ENCODE peak calls at places on chromosomes 12 and 14, in six cellular contexts. One of them, this sample, is unnamed.

GRCh38 chr12:49776413-49776812 is 35.1 kb downstream of the TMBIM6 start:
- DNase-seq in endothelial cell of umbilical vein: peak
- DNase-seq in skeletal muscle cell: peak
- DNase-seq in heart right ventricle: peak
- DNase-seq in mesendoderm: peak
- DNase-seq in fibroblast of lung: peak
- DNase-seq in this sample: peak

GRCh38 chr12:68180792-68181744 is 21.5 kb upstream of the IFNG start:
- DNase-seq in heart right ventricle: no peak
- DNase-seq in fibroblast of lung: peak
- DNase-seq in skeletal muscle cell: no peak
- DNase-seq in endothelial cell of umbilical vein: no peak
- DNase-seq in mesendoderm: no peak
- DNase-seq in this sample: peak

GRCh38 chr12:700061-700460 is 36.8 kb upstream of the NINJ2 start:
- DNase-seq in mesendoderm: peak
- DNase-seq in skeletal muscle cell: no peak
- DNase-seq in fibroblast of lung: no peak
- DNase-seq in heart right ventricle: no peak
- DNase-seq in endothelial cell of umbilical vein: peak
- DNase-seq in this sample: no peak

GRCh38 chr14:90091393-90091792 is 29.6 kb downstream of the KCNK13 start:
- DNase-seq in heart right ventricle: no peak
- DNase-seq in fibroblast of lung: peak
- DNase-seq in endothelial cell of umbilical vein: peak
- DNase-seq in mesendoderm: no peak
- DNase-seq in skeletal muscle cell: peak
- DNase-seq in this sample: peak

GRCh38 chr12:130665753-130666152 is 50.3 kb downstream of the RIMBP2 start:
- DNase-seq in endothelial cell of umbilical vein: no peak
- DNase-seq in fibroblast of lung: no peak
- DNase-seq in skeletal muscle cell: no peak
- DNase-seq in heart right ventricle: no peak
- DNase-seq in mesendoderm: no peak
- DNase-seq in this sample: no peak

GRCh38 chr12:41254546-41254945 is 66.4 kb downstream of the PDZRN4 start:
- DNase-seq in endothelial cell of umbilical vein: no peak
- DNase-seq in mesendoderm: no peak
- DNase-seq in heart right ventricle: no peak
- DNase-seq in skeletal muscle cell: no peak
- DNase-seq in fibroblast of lung: peak
- DNase-seq in this sample: no peak

GRCh38 chr12:32893008-32893407 is 3.6 kb downstream of the PKP2 start:
- DNase-seq in mesendoderm: peak
- DNase-seq in fibroblast of lung: no peak
- DNase-seq in skeletal muscle cell: no peak
- DNase-seq in endothelial cell of umbilical vein: no peak
- DNase-seq in heart right ventricle: no peak
- DNase-seq in this sample: no peak

GRCh38 chr12:75505706-75506312 is 5.6 kb downstream of the KRR1 start:
- DNase-seq in skeletal muscle cell: no peak
- DNase-seq in mesendoderm: no peak
- DNase-seq in heart right ventricle: no peak
- DNase-seq in fibroblast of lung: no peak
- DNase-seq in endothelial cell of umbilical vein: peak
- DNase-seq in this sample: peak

GRCh38 chr14:64218344-64219240 is 75.6 kb downstream of the ESR2 start:
- DNase-seq in mesendoderm: no peak
- DNase-seq in fibroblast of lung: peak
- DNase-seq in heart right ventricle: peak
- DNase-seq in skeletal muscle cell: no peak
- DNase-seq in endothelial cell of umbilical vein: no peak
- DNase-seq in this sample: peak

GRCh38 chr14:67918838-67919237 is 99.3 kb downstream of the RAD51B start:
- DNase-seq in heart right ventricle: no peak
- DNase-seq in endothelial cell of umbilical vein: no peak
- DNase-seq in skeletal muscle cell: no peak
- DNase-seq in fibroblast of lung: peak
- DNase-seq in mesendoderm: no peak
- DNase-seq in this sample: no peak

GRCh38 chr14:21070083-21070609 is at the start of gene ARHGEF40:
- DNase-seq in skeletal muscle cell: no peak
- DNase-seq in endothelial cell of umbilical vein: peak
- DNase-seq in fibroblast of lung: peak
- DNase-seq in mesendoderm: peak
- DNase-seq in heart right ventricle: peak
- DNase-seq in this sample: peak

GRCh38 chr14:104390221-104390931 is 189.2 kb upstream of the C14orf180 start:
- DNase-seq in skeletal muscle cell: no peak
- DNase-seq in mesendoderm: no peak
- DNase-seq in heart right ventricle: no peak
- DNase-seq in endothelial cell of umbilical vein: no peak
- DNase-seq in fibroblast of lung: no peak
- DNase-seq in this sample: no peak

GRCh38 chr14:68503186-68503825 is 289.6 kb downstream of the ZFP36L1 start:
- DNase-seq in endothelial cell of umbilical vein: no peak
- DNase-seq in fibroblast of lung: no peak
- DNase-seq in mesendoderm: peak
- DNase-seq in heart right ventricle: no peak
- DNase-seq in skeletal muscle cell: no peak
- DNase-seq in this sample: no peak

GRCh38 chr12:46372852-46373302 is 304 bp upstream of the SLC38A2 start:
- DNase-seq in heart right ventricle: no peak
- DNase-seq in endothelial cell of umbilical vein: no peak
- DNase-seq in mesendoderm: no peak
- DNase-seq in skeletal muscle cell: no peak
- DNase-seq in fibroblast of lung: no peak
- DNase-seq in this sample: no peak

GRCh38 chr12:79725987-79726386 is 35.2 kb upstream of the PAWR start:
- DNase-seq in mesendoderm: no peak
- DNase-seq in skeletal muscle cell: peak
- DNase-seq in heart right ventricle: no peak
- DNase-seq in fibroblast of lung: peak
- DNase-seq in endothelial cell of umbilical vein: no peak
- DNase-seq in this sample: peak

GRCh38 chr14:30427846-30428245 is 131.1 kb upstream of the G2E3 start:
- DNase-seq in fibroblast of lung: no peak
- DNase-seq in mesendoderm: no peak
- DNase-seq in endothelial cell of umbilical vein: no peak
- DNase-seq in heart right ventricle: no peak
- DNase-seq in skeletal muscle cell: no peak
- DNase-seq in this sample: no peak

GRCh38 chr14:94646481-94646880 is 34.3 kb downstream of the SERPINA3 start:
- DNase-seq in mesendoderm: peak
- DNase-seq in fibroblast of lung: peak
- DNase-seq in heart right ventricle: no peak
- DNase-seq in endothelial cell of umbilical vein: peak
- DNase-seq in skeletal muscle cell: peak
- DNase-seq in this sample: peak

GRCh38 chr12:98653866-98654493 is 8.9 kb downstream of the APAF1 start:
- DNase-seq in fibroblast of lung: peak
- DNase-seq in heart right ventricle: peak
- DNase-seq in mesendoderm: peak
- DNase-seq in endothelial cell of umbilical vein: peak
- DNase-seq in skeletal muscle cell: peak
- DNase-seq in this sample: peak

GRCh38 chr12:9378430-9378835 is 170.2 kb upstream of the PZP start:
- DNase-seq in mesendoderm: peak
- DNase-seq in fibroblast of lung: no peak
- DNase-seq in skeletal muscle cell: no peak
- DNase-seq in endothelial cell of umbilical vein: peak
- DNase-seq in heart right ventricle: no peak
- DNase-seq in this sample: no peak

GRCh38 chr14:28083456-28083855 is 683.1 kb upstream of the FOXG1 start:
- DNase-seq in heart right ventricle: no peak
- DNase-seq in skeletal muscle cell: no peak
- DNase-seq in endothelial cell of umbilical vein: no peak
- DNase-seq in fibroblast of lung: peak
- DNase-seq in mesendoderm: no peak
- DNase-seq in this sample: no peak

GRCh38 chr14:39080886-39081285 is 22.1 kb downstream of the SEC23A start:
- DNase-seq in fibroblast of lung: no peak
- DNase-seq in heart right ventricle: no peak
- DNase-seq in endothelial cell of umbilical vein: no peak
- DNase-seq in skeletal muscle cell: no peak
- DNase-seq in mesendoderm: no peak
- DNase-seq in this sample: no peak

GRCh38 chr12:2187195-2187963 is 134.6 kb downstream of the CACNA1C start:
- DNase-seq in endothelial cell of umbilical vein: no peak
- DNase-seq in fibroblast of lung: no peak
- DNase-seq in heart right ventricle: no peak
- DNase-seq in mesendoderm: no peak
- DNase-seq in skeletal muscle cell: no peak
- DNase-seq in this sample: no peak

GRCh38 chr12:7501031-7501585 is 2.5 kb downstream of the CD163 start:
- DNase-seq in endothelial cell of umbilical vein: no peak
- DNase-seq in heart right ventricle: no peak
- DNase-seq in skeletal muscle cell: peak
- DNase-seq in mesendoderm: no peak
- DNase-seq in fibroblast of lung: peak
- DNase-seq in this sample: peak

GRCh38 chr12:482061-482460 is 22.3 kb downstream of the B4GALNT3 start:
- DNase-seq in endothelial cell of umbilical vein: no peak
- DNase-seq in fibroblast of lung: no peak
- DNase-seq in mesendoderm: no peak
- DNase-seq in heart right ventricle: no peak
- DNase-seq in skeletal muscle cell: no peak
- DNase-seq in this sample: peak

DNA sequence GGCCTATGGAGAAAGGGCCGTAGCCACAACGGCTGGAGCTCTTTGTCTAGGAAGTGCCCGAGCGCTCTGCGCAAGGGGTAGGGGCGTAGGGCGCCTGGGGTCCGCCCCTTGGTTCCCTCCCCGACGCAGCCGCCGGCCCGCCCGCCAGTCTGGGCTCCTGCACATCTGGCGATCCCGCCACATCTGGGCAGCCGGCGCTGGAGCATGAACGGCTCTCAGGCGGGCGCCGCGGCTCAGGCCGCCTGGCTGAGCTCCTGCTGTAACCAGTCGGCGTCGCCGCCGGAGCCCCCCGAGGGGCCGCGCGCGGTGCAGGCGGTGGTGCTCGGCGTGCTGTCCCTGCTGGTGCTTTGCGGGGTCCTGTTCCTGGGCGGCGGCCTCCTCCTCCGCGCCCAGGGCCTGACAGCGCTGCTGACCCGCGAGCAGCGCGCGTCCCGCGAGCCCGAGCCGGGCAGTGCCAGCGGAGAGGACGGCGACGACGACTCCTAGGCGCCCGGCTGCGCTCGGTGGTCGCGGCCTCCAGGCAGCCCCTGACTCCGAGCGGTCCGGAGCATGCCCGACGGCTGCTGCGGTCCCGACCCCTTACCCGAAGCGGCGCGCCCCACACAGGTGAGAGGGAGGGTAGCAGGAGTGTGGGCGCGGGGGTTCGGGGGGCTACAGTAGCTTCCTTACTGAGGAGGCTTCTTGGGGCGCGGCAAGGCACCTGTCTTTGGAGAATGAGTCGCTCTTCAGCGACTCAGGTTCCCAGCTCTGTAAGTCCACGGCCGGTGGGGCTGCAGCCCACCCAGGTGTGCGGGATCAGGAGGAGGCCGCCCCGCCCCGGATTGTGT is at the start of gene SMIM41:
- DNase-seq in fibroblast of lung: no peak
- DNase-seq in endothelial cell of umbilical vein: no peak
- DNase-seq in mesendoderm: no peak
- DNase-seq in heart right ventricle: no peak
- DNase-seq in skeletal muscle cell: no peak
- DNase-seq in this sample: no peak
- H3K4me3 ChIP-seq in fibroblast of lung: peak
- H3K4me3 ChIP-seq in endothelial cell of umbilical vein: no peak
- H3K4me3 ChIP-seq in mesendoderm: no peak
- H3K4me3 ChIP-seq in heart right ventricle: peak
- H3K4me3 ChIP-seq in skeletal muscle cell: no peak
- H3K4me3 ChIP-seq in this sample: no peak

GRCh38 chr12:57609781-57610552 is 1.3 kb upstream of the ARHGEF25 start:
- DNase-seq in fibroblast of lung: no peak
- DNase-seq in mesendoderm: peak
- DNase-seq in skeletal muscle cell: no peak
- DNase-seq in endothelial cell of umbilical vein: no peak
- DNase-seq in heart right ventricle: peak
- DNase-seq in this sample: no peak
- H3K4me3 ChIP-seq in fibroblast of lung: peak
- H3K4me3 ChIP-seq in mesendoderm: peak
- H3K4me3 ChIP-seq in skeletal muscle cell: no peak
- H3K4me3 ChIP-seq in endothelial cell of umbilical vein: no peak
- H3K4me3 ChIP-seq in heart right ventricle: peak
- H3K4me3 ChIP-seq in this sample: no peak

GRCh38 chr12:42590324-42590934 is 883 bp upstream of the PRICKLE1 start:
- DNase-seq in endothelial cell of umbilical vein: peak
- DNase-seq in mesendoderm: peak
- DNase-seq in heart right ventricle: peak
- DNase-seq in fibroblast of lung: peak
- DNase-seq in skeletal muscle cell: no peak
- DNase-seq in this sample: no peak
- H3K4me3 ChIP-seq in endothelial cell of umbilical vein: peak
- H3K4me3 ChIP-seq in mesendoderm: peak
- H3K4me3 ChIP-seq in heart right ventricle: peak
- H3K4me3 ChIP-seq in fibroblast of lung: peak
- H3K4me3 ChIP-seq in skeletal muscle cell: peak
- H3K4me3 ChIP-seq in this sample: peak

GRCh38 chr12:107374136-107374535 is 280.8 kb upstream of the CRY1 start:
- DNase-seq in skeletal muscle cell: no peak
- DNase-seq in endothelial cell of umbilical vein: no peak
- DNase-seq in fibroblast of lung: no peak
- DNase-seq in heart right ventricle: no peak
- DNase-seq in mesendoderm: peak
- DNase-seq in this sample: no peak

GRCh38 chr12:107372229-107372658 is 278.9 kb upstream of the CRY1 start:
- DNase-seq in heart right ventricle: no peak
- DNase-seq in mesendoderm: no peak
- DNase-seq in fibroblast of lung: peak
- DNase-seq in endothelial cell of umbilical vein: no peak
- DNase-seq in skeletal muscle cell: no peak
- DNase-seq in this sample: peak

GRCh38 chr12:107375231-107375630 is 281.9 kb upstream of the CRY1 start:
- DNase-seq in skeletal muscle cell: no peak
- DNase-seq in fibroblast of lung: no peak
- DNase-seq in heart right ventricle: no peak
- DNase-seq in endothelial cell of umbilical vein: no peak
- DNase-seq in mesendoderm: no peak
- DNase-seq in this sample: no peak

GRCh38 chr12:107369679-107370078 is 276.3 kb upstream of the CRY1 start:
- DNase-seq in heart right ventricle: no peak
- DNase-seq in fibroblast of lung: no peak
- DNase-seq in skeletal muscle cell: no peak
- DNase-seq in mesendoderm: no peak
- DNase-seq in endothelial cell of umbilical vein: no peak
- DNase-seq in this sample: no peak

DNA sequence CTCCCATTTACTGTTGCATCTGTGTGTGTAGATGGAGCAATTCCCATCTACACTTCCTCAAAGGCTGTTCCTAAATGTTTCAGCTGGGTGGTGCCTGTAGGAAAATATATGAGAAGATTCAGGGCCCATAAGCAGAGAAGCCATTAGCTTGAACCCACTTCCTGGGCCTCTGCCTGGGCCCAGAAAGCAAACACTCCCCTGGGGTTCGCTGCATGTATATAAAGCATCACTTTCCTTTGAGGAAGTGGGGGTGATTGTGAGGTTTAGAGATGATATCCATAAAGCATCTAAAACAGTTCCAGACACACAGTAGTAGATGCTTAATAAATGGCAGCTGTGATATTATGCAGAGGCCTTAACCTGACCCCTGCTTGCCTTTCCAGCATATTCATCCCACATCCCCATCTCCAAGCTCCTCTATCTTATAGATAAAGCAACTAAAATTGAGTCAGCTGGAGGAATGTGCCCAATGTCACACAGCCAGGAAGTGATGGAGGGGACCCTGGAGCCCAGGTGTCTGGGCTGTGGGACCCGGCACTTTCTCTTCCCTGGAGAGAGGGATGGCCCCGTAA is 280.0 kb upstream of the CRY1 start:
- DNase-seq in heart right ventricle: no peak
- DNase-seq in fibroblast of lung: no peak
- DNase-seq in skeletal muscle cell: no peak
- DNase-seq in mesendoderm: no peak
- DNase-seq in endothelial cell of umbilical vein: no peak
- DNase-seq in this sample: no peak
- H3K4me3 ChIP-seq in heart right ventricle: no peak
- H3K4me3 ChIP-seq in fibroblast of lung: no peak
- H3K4me3 ChIP-seq in skeletal muscle cell: no peak
- H3K4me3 ChIP-seq in mesendoderm: no peak
- H3K4me3 ChIP-seq in endothelial cell of umbilical vein: no peak
- H3K4me3 ChIP-seq in this sample: no peak

This sample was measured in fibroblast of the aortic adventitia.